ENCODE peak calls at places on chromosome 14, in six cellular contexts. F is epithelial cell of esophagus, Z is GM23338, H is neural progenitor cell, D is spleen, R is tibial artery. Q is an unnamed sample.

GRCh38 chr14:89933002-89933401 is 21.5 kb downstream of the EFCAB11 start:
- DNase-seq in F (no peak), Z (no peak), H (no peak), D (no peak), R (no peak), Q (no peak)

GRCh38 chr14:38047518-38047917 is 160.2 kb upstream of the SSTR1 start:
- DNase-seq in F (no peak), Z (no peak), H (no peak), D (no peak), R (no peak), Q (no peak)

GRCh38 chr14:56081139-56081538 is 37.1 kb upstream of the PELI2 start:
- DNase-seq in F (no peak), Z (no peak), H (no peak), D (no peak), R (no peak), Q (no peak)

GRCh38 chr14:29442720-29443119 is 484.9 kb downstream of the PRKD1 start:
- DNase-seq in F (peak), Z (no peak), H (no peak), D (no peak), R (no peak), Q (no peak)

GRCh38 chr14:104353921-104354701 is 215.7 kb downstream of the KIF26A start:
- DNase-seq in F (no peak), Z (no peak), H (no peak), D (peak), R (peak), Q (no peak)

GRCh38 chr14:97116546-97116945 is 319.4 kb downstream of the VRK1 start:
- DNase-seq in F (no peak), Z (no peak), H (no peak), D (no peak), R (no peak), Q (no peak)

GRCh38 chr14:96088131-96088880 is 49.1 kb downstream of the C14orf132 start:
- DNase-seq in F (no peak), Z (no peak), H (no peak), D (peak), R (no peak), Q (no peak)

GRCh38 chr14:83940253-83940652 is 1589.7 kb upstream of the FLRT2 start:
- DNase-seq in F (no peak), Z (peak), H (peak), D (no peak), R (no peak), Q (no peak)

GRCh38 chr14:104315169-104315568 is 176.8 kb downstream of the KIF26A start:
- DNase-seq in F (no peak), Z (no peak), H (no peak), D (peak), R (no peak), Q (no peak)

GRCh38 chr14:25887251-25887908 is 710.5 kb downstream of the NOVA1 start:
- DNase-seq in F (peak), Z (no peak), H (no peak), D (no peak), R (no peak), Q (no peak)

GRCh38 chr14:84247693-84248092 is 1282.3 kb upstream of the FLRT2 start:
- DNase-seq in F (no peak), Z (no peak), H (no peak), D (no peak), R (no peak), Q (no peak)

GRCh38 chr14:105418269-105419054 is 1.2 kb upstream of the MTA1 start:
- DNase-seq in F (no peak), Z (no peak), H (no peak), D (no peak), R (no peak), Q (no peak)

GRCh38 chr14:81144811-81145598 is 75.8 kb downstream of the GTF2A1 start:
- DNase-seq in F (no peak), Z (no peak), H (no peak), D (no peak), R (no peak), Q (no peak)

GRCh38 chr14:97602438-97603117 is 805.4 kb downstream of the VRK1 start:
- DNase-seq in F (no peak), Z (no peak), H (no peak), D (peak), R (no peak), Q (no peak)

GRCh38 chr14:27528328-27528727 is 930.5 kb upstream of the NOVA1 start:
- DNase-seq in F (peak), Z (peak), H (peak), D (no peak), R (no peak), Q (no peak)

GRCh38 chr14:95516554-95517209 is at the start of gene SYNE3:
- DNase-seq in F (peak), Z (peak), H (peak), D (peak), R (peak), Q (peak)

GRCh38 chr14:51041117-51041531 is 53.8 kb downstream of the TRIM9 start:
- DNase-seq in F (no peak), Z (peak), H (no peak), D (no peak), R (no peak), Q (no peak)

GRCh38 chr14:52950898-52951729 is at the start of gene FERMT2:
- DNase-seq in F (peak), Z (peak), H (peak), D (peak), R (peak), Q (peak)

GRCh38 chr14:106691601-106692291 is 1165.4 kb downstream of the TMEM121 start:
- DNase-seq in F (no peak), Z (peak), H (no peak), D (peak), R (no peak), Q (peak)

GRCh38 chr14:91237219-91237618 is 7.3 kb downstream of the GPR68 start:
- DNase-seq in F (peak), Z (no peak), H (no peak), D (no peak), R (no peak), Q (no peak)

GRCh38 chr14:105281354-105282097 is 19.3 kb downstream of the BRF1 start:
- DNase-seq in F (peak), Z (peak), H (peak), D (no peak), R (no peak), Q (no peak)

GRCh38 chr14:31941487-31941886 is 135.6 kb upstream of the ARHGAP5 start:
- DNase-seq in F (no peak), Z (no peak), H (no peak), D (no peak), R (no peak), Q (no peak)

GRCh38 chr14:103121846-103122577 is 1.2 kb upstream of the TNFAIP2 start:
- DNase-seq in F (peak), Z (peak), H (peak), D (peak), R (peak), Q (peak)

GRCh38 chr14:89165189-89165809 is 251.7 kb downstream of the FOXN3 start:
- DNase-seq in F (no peak), Z (no peak), H (no peak), D (no peak), R (no peak), Q (no peak)

GRCh38 chr14:105846312-105846711 is 319.9 kb downstream of the TMEM121 start:
- DNase-seq in F (no peak), Z (no peak), H (no peak), D (peak), R (peak), Q (no peak)

GRCh38 chr14:96245710-96246534 is 10.1 kb upstream of the BDKRB1 start:
- DNase-seq in F (peak), Z (no peak), H (no peak), D (peak), R (no peak), Q (no peak)

GRCh38 chr14:37658174-37658573 is 62.7 kb downstream of the TTC6 start:
- DNase-seq in F (no peak), Z (peak), H (no peak), D (no peak), R (no peak), Q (no peak)

GRCh38 chr14:96576359-96576758 is 74.2 kb downstream of the PAPOLA start:
- DNase-seq in F (no peak), Z (no peak), H (no peak), D (no peak), R (no peak), Q (no peak)

GRCh38 chr14:49946320-49947141 is 53.6 kb downstream of the ARF6 start:
- DNase-seq in F (peak), Z (no peak), H (no peak), D (no peak), R (no peak), Q (peak)

GRCh38 chr14:104220225-104221070 is 82.1 kb downstream of the KIF26A start:
- DNase-seq in F (no peak), Z (no peak), H (no peak), D (peak), R (no peak), Q (no peak)

GRCh38 chr14:66288511-66288910 is 197.7 kb upstream of the CCDC196 start:
- DNase-seq in F (peak), Z (no peak), H (no peak), D (no peak), R (no peak), Q (no peak)

GRCh38 chr14:100747021-100747586 is 20.4 kb downstream of the DLK1 start:
- DNase-seq in F (peak), Z (no peak), H (no peak), D (peak), R (no peak), Q (peak)
- TF ChIP-seq CTCF in F (no peak), Z (no peak), H (no peak), D (no peak), R (no peak), Q (no peak)

DNA sequence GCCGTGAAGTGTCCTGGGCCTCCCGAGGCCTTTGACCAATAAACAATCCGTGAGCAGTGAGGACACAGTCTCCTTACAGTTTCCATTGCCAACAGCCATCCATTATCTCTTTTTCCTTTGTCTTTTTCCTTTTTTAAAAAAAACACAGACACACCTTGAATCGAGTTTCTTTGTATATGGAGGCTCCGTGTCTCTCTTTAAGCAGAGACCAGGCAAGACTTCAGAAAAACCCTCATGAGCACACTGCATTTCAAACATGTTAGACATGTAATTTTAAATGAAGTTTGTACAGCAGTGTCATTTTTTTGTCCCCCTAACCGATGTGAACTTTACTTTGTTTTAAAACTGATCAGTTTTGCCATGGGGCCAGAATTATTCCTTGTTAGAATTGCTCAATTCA is 111.1 kb downstream of the SPTSSA start:
- DNase-seq in F (no peak), Z (no peak), H (no peak), D (no peak), R (no peak), Q (no peak)
- TF ChIP-seq CTCF in F (no peak), Z (no peak), H (no peak), D (no peak), R (no peak), Q (no peak)

GRCh38 chr14:76424359-76424758 is 48.4 kb downstream of the ESRRB start:
- DNase-seq in F (no peak), Z (peak), H (no peak), D (no peak), R (no peak), Q (no peak)
- TF ChIP-seq CTCF in F (no peak), Z (peak), H (peak), D (no peak), R (no peak), Q (no peak)

GRCh38 chr14:22003471-22003870 is 329.9 kb upstream of the OR4E1 start:
- DNase-seq in F (no peak), Z (no peak), H (no peak), D (no peak), R (no peak), Q (no peak)

GRCh38 chr14:22008098-22008412 is 334.4 kb upstream of the OR4E1 start:
- DNase-seq in F (no peak), Z (no peak), H (no peak), D (no peak), R (no peak), Q (no peak)

GRCh38 chr14:21999400-21999799 is 325.8 kb upstream of the OR4E1 start:
- DNase-seq in F (peak), Z (no peak), H (no peak), D (no peak), R (no peak), Q (no peak)

GRCh38 chr14:22007278-22008097 is 333.9 kb upstream of the OR4E1 start:
- DNase-seq in F (no peak), Z (no peak), H (no peak), D (no peak), R (no peak), Q (no peak)

GRCh38 chr14:22002860-22003284 is 329.3 kb upstream of the OR4E1 start:
- DNase-seq in F (peak), Z (peak), H (peak), D (no peak), R (no peak), Q (peak)
- TF ChIP-seq CTCF in F (peak), Z (peak), H (peak), D (peak), R (no peak), Q (no peak)

GRCh38 chr14:77800814-77801213 is 905 bp downstream of the ADCK1 start:
- DNase-seq in F (no peak), Z (no peak), H (no peak), D (no peak), R (no peak), Q (no peak)

GRCh38 chr14:77808250-77808649 is 8.3 kb downstream of the ADCK1 start:
- DNase-seq in F (no peak), Z (no peak), H (no peak), D (no peak), R (no peak), Q (no peak)

GRCh38 chr14:77809011-77809410 is 9.1 kb downstream of the ADCK1 start:
- DNase-seq in F (no peak), Z (no peak), H (no peak), D (no peak), R (no peak), Q (no peak)

GRCh38 chr14:77805703-77806102 is 5.8 kb downstream of the ADCK1 start:
- DNase-seq in F (no peak), Z (no peak), H (no peak), D (no peak), R (no peak), Q (no peak)

GRCh38 chr14:77804592-77804991 is 4.7 kb downstream of the ADCK1 start:
- DNase-seq in F (peak), Z (peak), H (peak), D (no peak), R (no peak), Q (peak)
- TF ChIP-seq CTCF in F (peak), Z (peak), H (peak), D (no peak), R (no peak), Q (no peak)

GRCh38 chr14:61607570-61608244 is 87.6 kb upstream of the HIF1A start:
- DNase-seq in F (no peak), Z (peak), H (peak), D (no peak), R (no peak), Q (no peak)
- TF ChIP-seq CTCF in F (no peak), Z (peak), H (peak), D (no peak), R (no peak), Q (no peak)

Q was measured in Calu3.